ENCODE peak calls at places on chromosomes 13 and 19, in seven cellular contexts. L, W, C, S, T, X and Y are unnamed samples.

GRCh38 chr19:49808762-49809154 is 4.3 kb downstream of the FUZ start:
- DNase-seq in L (peak), W (peak), C (peak), S (peak), T (peak), X (peak), Y (peak)

GRCh38 chr19:10961073-10961762 is 388 bp downstream of the SMARCA4 start:
- DNase-seq in L (peak), W (peak), C (no peak), S (peak), T (peak), X (peak), Y (peak)

GRCh38 chr19:50899549-50899948 is 11.6 kb downstream of the KLK4 start:
- DNase-seq in L (no peak), W (no peak), C (no peak), S (no peak), T (no peak), X (no peak), Y (no peak)

GRCh38 chr13:75770164-75771145 is 134.3 kb downstream of the LMO7 start:
- DNase-seq in L (no peak), W (no peak), C (no peak), S (no peak), T (no peak), X (no peak), Y (no peak)

GRCh38 chr19:50712833-50713232 is 6.8 kb downstream of the SHANK1 start:
- DNase-seq in L (no peak), W (no peak), C (no peak), S (no peak), T (no peak), X (no peak), Y (no peak)

GRCh38 chr19:41407271-41407670 is 9.7 kb downstream of the BCKDHA start:
- DNase-seq in L (no peak), W (no peak), C (no peak), S (no peak), T (no peak), X (no peak), Y (no peak)

GRCh38 chr19:6047741-6048231 is 62.5 kb downstream of the RFX2 start:
- DNase-seq in L (peak), W (no peak), C (peak), S (no peak), T (peak), X (no peak), Y (no peak)

GRCh38 chr19:3125900-3126524 is 9.8 kb upstream of the GNA15 start:
- DNase-seq in L (peak), W (peak), C (no peak), S (peak), T (peak), X (peak), Y (peak)

GRCh38 chr19:18279266-18279515 is 2.2 kb downstream of the JUND start:
- DNase-seq in L (no peak), W (no peak), C (no peak), S (no peak), T (no peak), X (no peak), Y (no peak)

DNA sequence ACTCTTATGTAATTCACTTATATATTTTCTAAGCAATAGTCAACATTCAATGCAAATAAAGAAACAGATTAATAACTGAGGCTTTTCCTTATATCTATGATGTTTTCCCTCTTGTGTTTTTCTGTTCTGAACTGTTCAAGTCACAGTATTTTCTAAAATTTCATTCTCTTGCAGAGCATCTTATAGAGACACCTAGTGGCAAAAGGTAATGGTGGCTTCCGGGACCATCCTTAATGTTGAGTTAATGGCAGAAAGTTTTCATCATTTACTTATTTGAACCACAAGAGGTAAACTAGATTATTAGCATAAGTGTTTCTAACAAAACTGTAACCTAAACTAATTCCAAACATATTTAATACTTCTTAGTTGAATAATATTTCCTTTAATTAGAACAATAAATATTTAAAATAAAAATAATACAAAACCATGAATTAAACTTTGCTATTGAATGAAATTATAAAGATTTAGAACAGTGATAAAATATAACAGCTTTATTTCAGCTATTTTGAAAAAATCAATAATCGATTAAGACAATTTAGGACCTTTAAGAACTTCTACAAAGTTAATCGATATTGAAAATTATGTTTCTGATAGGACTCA is 1.7 kb upstream of the SLITRK5 start:
- DNase-seq in L (no peak), W (no peak), C (peak), S (no peak), T (peak), X (no peak), Y (no peak)
- TF ChIP-seq CTCF in L (peak), W (peak), C (peak), S (no peak), T (peak), X (peak), Y (no peak)

GRCh38 chr19:58560921-58561320 is 2.5 kb upstream of the UBE2M start:
- DNase-seq in L (peak), W (no peak), C (no peak), S (no peak), T (no peak), X (no peak), Y (no peak)

GRCh38 chr19:58558623-58559274 is 338 bp upstream of the UBE2M start:
- DNase-seq in L (peak), W (peak), C (peak), S (peak), T (peak), X (peak), Y (peak)

GRCh38 chr19:58560007-58560887 is 1.8 kb upstream of the UBE2M start:
- DNase-seq in L (peak), W (no peak), C (no peak), S (peak), T (no peak), X (peak), Y (no peak)

GRCh38 chr19:58558066-58558622 is at the start of gene UBE2M:
- DNase-seq in L (peak), W (no peak), C (peak), S (peak), T (peak), X (peak), Y (no peak)

GRCh38 chr19:58559275-58560006 is 1.0 kb upstream of the UBE2M start:
- DNase-seq in L (peak), W (peak), C (peak), S (peak), T (peak), X (peak), Y (peak)
- TF ChIP-seq CTCF in L (no peak), W (no peak), C (no peak), S (no peak), T (no peak), X (no peak), Y (no peak)

GRCh38 chr19:46297700-46298476 is 1.0 kb downstream of the HIF3A start:
- DNase-seq in L (peak), W (peak), C (no peak), S (peak), T (no peak), X (peak), Y (no peak)
- TF ChIP-seq CTCF in L (no peak), W (no peak), C (peak), S (peak), T (peak), X (peak), Y (no peak)

GRCh38 chr19:13530720-13531119 is 24.4 kb upstream of the CACNA1A start:
- DNase-seq in L (no peak), W (no peak), C (no peak), S (no peak), T (no peak), X (no peak), Y (no peak)

GRCh38 chr19:13521066-13521465 is 14.8 kb upstream of the CACNA1A start:
- DNase-seq in L (no peak), W (no peak), C (no peak), S (no peak), T (no peak), X (no peak), Y (no peak)

GRCh38 chr19:13526552-13526951 is 20.3 kb upstream of the CACNA1A start:
- DNase-seq in L (no peak), W (no peak), C (peak), S (no peak), T (peak), X (no peak), Y (no peak)
- TF ChIP-seq CTCF in L (no peak), W (peak), C (peak), S (no peak), T (peak), X (peak), Y (no peak)

GRCh38 chr13:73607489-73608156 is 526.6 kb downstream of the KLF12 start:
- DNase-seq in L (no peak), W (no peak), C (no peak), S (no peak), T (no peak), X (no peak), Y (no peak)

GRCh38 chr13:73608157-73608516 is 526.1 kb downstream of the KLF12 start:
- DNase-seq in L (no peak), W (no peak), C (no peak), S (no peak), T (no peak), X (no peak), Y (no peak)

GRCh38 chr13:73608731-73609485 is 525.3 kb downstream of the KLF12 start:
- DNase-seq in L (peak), W (no peak), C (no peak), S (no peak), T (no peak), X (no peak), Y (no peak)

DNA sequence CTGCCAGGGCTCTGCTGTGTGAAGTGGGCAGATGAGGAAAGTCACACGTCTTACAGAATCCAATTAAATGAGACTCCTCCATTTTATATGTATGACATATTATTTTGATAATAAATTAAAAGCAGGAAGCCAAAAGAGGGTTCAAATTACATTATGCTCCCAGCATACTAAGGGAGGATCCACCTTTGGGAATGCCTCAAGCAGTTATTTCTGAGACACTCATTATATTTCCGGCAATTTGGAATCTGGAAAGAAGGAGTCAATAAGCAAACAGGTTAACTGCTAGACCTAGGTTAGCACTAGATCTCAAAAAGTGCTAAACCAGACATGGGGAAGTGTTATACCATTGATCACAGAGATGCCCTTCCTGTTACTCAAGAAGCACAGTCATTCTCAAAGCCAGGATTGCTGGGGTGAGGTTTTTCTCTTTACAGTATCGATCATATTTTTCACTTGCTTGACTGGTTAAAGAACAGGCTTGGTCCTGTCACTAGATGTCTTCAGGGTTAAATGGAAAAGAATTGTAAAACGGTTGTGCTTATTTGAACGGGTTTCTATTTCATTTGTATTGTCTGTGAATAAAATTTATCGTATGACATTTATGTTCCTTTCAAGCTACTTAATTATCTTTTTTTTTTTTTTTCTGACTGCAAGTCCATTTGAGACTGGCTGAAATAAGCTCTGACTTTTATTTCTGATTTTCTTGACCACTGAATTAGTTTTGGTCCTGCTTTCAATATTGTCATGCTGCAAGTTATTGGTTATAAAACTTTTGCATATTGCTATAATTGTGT is 523.2 kb downstream of the KLF12 start:
- DNase-seq in L (no peak), W (no peak), C (no peak), S (no peak), T (no peak), X (no peak), Y (no peak)
- TF ChIP-seq CTCF in L (no peak), W (no peak), C (no peak), S (no peak), T (no peak), X (no peak), Y (no peak)